ENCODE peak calls at places on chromosomes 11 and 22, in seven cellular contexts. Z, D, S, I, A, H and C are unnamed samples.

GRCh38 chr11:2122222-2122906 is 16.8 kb downstream of the IGF2 start:
- DNase-seq in Z (no peak), D (no peak), S (no peak), I (peak), A (no peak), H (peak), C (no peak)

GRCh38 chr11:65479184-65480145 is 19.4 kb upstream of the MALAT1 start:
- DNase-seq in Z (no peak), D (no peak), S (peak), I (peak), A (no peak), H (no peak), C (peak)

GRCh38 chr11:69530278-69531070 is 49.0 kb downstream of the LINC01488 start:
- DNase-seq in Z (no peak), D (no peak), S (peak), I (no peak), A (no peak), H (no peak), C (no peak)

GRCh38 chr11:110356769-110357671 is 60.6 kb upstream of the RDX start:
- DNase-seq in Z (peak), D (no peak), S (no peak), I (no peak), A (no peak), H (no peak), C (no peak)

GRCh38 chr22:48745842-48746788 is 1081.6 kb downstream of the BRD1 start:
- DNase-seq in Z (no peak), D (no peak), S (no peak), I (peak), A (no peak), H (no peak), C (peak)

GRCh38 chr11:122751298-122752070 is 86.8 kb upstream of the CRTAM start:
- DNase-seq in Z (no peak), D (no peak), S (no peak), I (no peak), A (no peak), H (no peak), C (no peak)

GRCh38 chr22:49158741-49159564 is 668.7 kb downstream of the BRD1 start:
- DNase-seq in Z (no peak), D (no peak), S (no peak), I (peak), A (no peak), H (no peak), C (no peak)

GRCh38 chr11:5521540-5521939 is 5.0 kb upstream of the UBQLNL start:
- DNase-seq in Z (no peak), D (no peak), S (no peak), I (no peak), A (no peak), H (no peak), C (no peak)

GRCh38 chr11:118530180-118530682 is 761 bp upstream of the TMEM25 start:
- DNase-seq in Z (no peak), D (no peak), S (no peak), I (no peak), A (no peak), H (no peak), C (no peak)

GRCh38 chr11:77820565-77821348 is at the start of the genes AAMDC and RSF1:
- DNase-seq in Z (peak), D (peak), S (peak), I (peak), A (peak), H (peak), C (peak)

GRCh38 chr22:37312549-37313183 is 30.4 kb downstream of the CYTH4 start:
- DNase-seq in Z (no peak), D (no peak), S (no peak), I (no peak), A (no peak), H (no peak), C (no peak)

GRCh38 chr11:16013649-16014275 is 342.6 kb downstream of the SOX6 start:
- DNase-seq in Z (no peak), D (no peak), S (no peak), I (no peak), A (no peak), H (no peak), C (no peak)

GRCh38 chr11:79485694-79486093 is 44.9 kb upstream of the TENM4 start:
- DNase-seq in Z (no peak), D (no peak), S (no peak), I (no peak), A (no peak), H (no peak), C (no peak)

GRCh38 chr11:70578371-70578770 is 180.0 kb downstream of the CTTN start:
- DNase-seq in Z (no peak), D (no peak), S (no peak), I (no peak), A (no peak), H (no peak), C (no peak)

GRCh38 chr11:117809236-117810055 is 12.4 kb upstream of the DSCAML1 start:
- DNase-seq in Z (peak), D (no peak), S (peak), I (peak), A (no peak), H (no peak), C (peak)

GRCh38 chr22:50676211-50676636 is 3.6 kb downstream of the SHANK3 start:
- DNase-seq in Z (no peak), D (no peak), S (no peak), I (no peak), A (no peak), H (no peak), C (no peak)

GRCh38 chr22:50678651-50679521 is 6.3 kb downstream of the SHANK3 start:
- DNase-seq in Z (no peak), D (no peak), S (no peak), I (no peak), A (no peak), H (no peak), C (no peak)

GRCh38 chr22:50676661-50677492 is 4.3 kb downstream of the SHANK3 start:
- DNase-seq in Z (no peak), D (no peak), S (no peak), I (no peak), A (no peak), H (no peak), C (peak)

GRCh38 chr22:50678218-50678650 is 5.6 kb downstream of the SHANK3 start:
- DNase-seq in Z (no peak), D (no peak), S (no peak), I (no peak), A (no peak), H (no peak), C (peak)

DNA sequence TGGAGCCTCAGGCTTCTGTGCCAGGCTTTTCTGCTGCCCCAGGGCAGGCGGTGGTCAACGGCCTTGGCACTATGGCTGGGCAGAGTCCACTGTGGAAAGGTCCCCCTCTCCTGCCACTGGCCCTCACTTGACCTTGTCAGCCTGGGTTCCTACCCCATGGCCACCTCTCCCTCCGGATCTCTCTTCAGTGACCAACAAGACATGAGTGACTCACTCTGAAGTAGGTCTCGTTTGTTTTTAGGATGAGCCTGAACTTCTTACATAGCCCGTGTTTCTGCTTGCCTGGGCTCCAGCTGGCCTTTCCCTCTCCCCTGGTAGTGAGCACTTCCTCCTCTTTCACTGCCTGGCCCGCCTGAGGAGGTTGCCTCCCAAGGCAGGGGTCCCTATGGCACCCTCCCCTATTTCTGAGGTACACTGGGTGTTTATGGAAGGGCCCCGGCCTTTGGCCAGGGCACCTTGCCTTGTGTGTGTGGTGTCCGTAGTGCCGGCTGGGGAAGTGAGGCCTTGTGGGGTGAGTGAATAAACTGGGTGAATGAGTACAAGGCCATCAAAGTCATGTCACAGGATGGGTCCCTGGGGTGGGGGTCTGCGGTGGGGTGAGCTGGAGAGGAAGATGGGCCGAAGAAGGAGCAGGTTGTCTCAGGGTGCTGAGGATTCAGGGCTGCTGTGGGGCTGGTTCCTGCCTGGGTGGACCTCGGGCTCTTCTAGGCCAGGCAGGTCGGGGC is 5.0 kb downstream of the SHANK3 start:
- DNase-seq in Z (no peak), D (no peak), S (no peak), I (no peak), A (no peak), H (no peak), C (peak)
- H3K4me3 ChIP-seq in Z (no peak), D (no peak), S (no peak), I (no peak), A (no peak), H (no peak), C (no peak)

GRCh38 chr11:120324932-120325810 is at the start of gene TLCD5:
- DNase-seq in Z (peak), D (no peak), S (peak), I (peak), A (no peak), H (peak), C (peak)

GRCh38 chr11:120329556-120329955 is 4.5 kb downstream of the TLCD5 start:
- DNase-seq in Z (no peak), D (no peak), S (no peak), I (no peak), A (no peak), H (no peak), C (no peak)

GRCh38 chr11:120326845-120327281 is 1.8 kb downstream of the TLCD5 start:
- DNase-seq in Z (no peak), D (no peak), S (no peak), I (no peak), A (no peak), H (peak), C (no peak)

GRCh38 chr11:120326228-120326627 is 1.1 kb downstream of the TLCD5 start:
- DNase-seq in Z (no peak), D (no peak), S (no peak), I (no peak), A (no peak), H (no peak), C (no peak)

DNA sequence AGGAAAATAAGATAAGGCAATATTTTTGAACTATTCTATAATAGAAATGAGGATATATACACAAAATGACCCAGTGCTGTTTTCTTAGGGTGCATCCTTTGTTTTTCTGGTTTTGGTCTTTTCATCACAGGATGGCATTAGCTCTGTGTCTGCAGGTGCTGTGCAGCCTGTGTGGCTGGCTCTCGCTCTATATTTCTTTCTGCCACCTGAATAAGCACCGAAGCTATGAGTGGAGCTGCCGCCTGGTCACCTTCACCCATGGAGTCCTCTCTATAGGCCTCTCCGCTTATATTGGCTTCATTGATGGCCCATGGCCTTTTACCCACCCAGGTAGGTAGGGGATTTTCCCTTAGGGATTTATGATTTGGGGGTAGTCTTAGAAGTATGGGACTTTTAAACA is 2.2 kb downstream of the TLCD5 start:
- DNase-seq in Z (no peak), D (no peak), S (no peak), I (no peak), A (no peak), H (no peak), C (no peak)
- H3K27ac ChIP-seq in Z (no peak), D (peak), S (no peak), I (no peak), A (no peak), H (peak), C (peak)

DNA sequence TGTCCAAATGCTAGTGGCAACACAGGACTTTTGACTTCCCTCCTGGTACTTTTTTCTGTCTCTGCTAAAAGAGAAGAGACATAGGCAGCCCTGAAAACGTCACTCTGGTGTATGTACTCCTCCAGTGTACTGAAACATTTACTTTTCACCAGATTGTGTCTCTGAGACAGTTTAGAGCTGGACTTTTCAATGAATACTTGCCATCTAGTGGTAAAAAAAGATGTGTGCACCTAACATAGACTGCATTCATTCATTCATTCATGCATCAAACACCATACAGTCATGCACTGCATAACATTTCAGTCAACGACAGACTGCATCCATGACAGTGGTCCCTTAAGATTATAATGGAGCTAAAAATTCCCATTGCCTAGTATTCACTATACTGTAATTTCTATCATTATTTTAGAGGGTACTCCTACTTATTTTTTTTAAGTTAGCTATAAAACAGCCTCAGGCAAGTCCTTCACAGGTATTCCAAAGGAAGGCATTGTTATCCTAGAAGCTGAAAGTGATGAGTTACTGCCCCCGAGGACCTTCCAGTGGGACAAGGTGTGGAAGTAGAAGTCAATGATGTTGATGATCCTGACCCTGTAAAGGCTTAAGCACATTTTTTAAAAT is 186.2 kb downstream of the SPON1 start:
- DNase-seq in Z (peak), D (peak), S (no peak), I (no peak), A (no peak), H (peak), C (no peak)
- TF ChIP-seq CTCF in Z (peak), D (peak), S (peak), I (peak), A (peak), H (peak), C (peak)

DNA sequence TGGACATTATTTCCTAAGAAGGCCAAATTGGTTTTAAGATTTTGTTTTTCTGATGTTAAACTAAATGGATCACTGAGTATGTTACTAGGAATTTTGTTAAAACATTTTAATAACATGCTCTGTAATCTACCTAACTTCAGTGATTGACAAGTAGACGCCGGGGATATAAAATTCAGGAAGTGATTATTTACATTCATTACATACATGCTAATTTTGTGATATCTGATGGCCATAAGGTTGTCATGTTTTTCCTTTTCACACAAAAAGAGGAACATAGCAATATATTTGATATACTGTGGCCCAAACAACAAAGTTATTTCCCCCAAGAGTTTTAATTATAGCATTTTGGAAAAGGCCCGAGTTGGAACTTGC is 12.1 kb downstream of the SCUBE1 start:
- DNase-seq in Z (no peak), D (no peak), S (no peak), I (no peak), A (no peak), H (no peak), C (no peak)
- H3K4me3 ChIP-seq in Z (no peak), D (no peak), S (no peak), I (no peak), A (no peak), H (no peak), C (no peak)

DNA sequence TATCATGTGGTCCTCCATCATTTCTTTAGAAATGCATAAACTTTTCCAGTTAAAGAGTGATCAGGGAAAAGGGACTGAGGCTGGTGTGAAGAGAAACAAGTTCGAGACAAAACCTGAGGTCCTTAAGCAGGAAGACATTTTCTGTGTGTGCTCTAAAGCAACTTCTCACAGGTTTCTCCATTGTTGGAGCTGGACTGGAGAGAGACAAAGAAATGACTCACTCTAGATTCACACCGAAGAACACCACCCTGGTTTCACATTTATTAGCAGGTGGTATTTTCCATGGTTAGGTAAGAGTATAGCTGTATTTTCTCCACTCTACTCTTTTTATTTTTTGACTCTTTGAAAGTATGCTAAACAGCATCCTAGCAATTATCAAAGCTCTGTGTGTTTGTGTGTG is 736.4 kb downstream of the KCNA4 start:
- DNase-seq in Z (no peak), D (no peak), S (no peak), I (no peak), A (no peak), H (no peak), C (no peak)
- H3K27ac ChIP-seq in Z (no peak), D (no peak), S (no peak), I (no peak), A (no peak), H (no peak), C (no peak)

GRCh38 chr22:17563936-17564391 is 666 bp downstream of the SLC25A18 start:
- DNase-seq in Z (no peak), D (no peak), S (no peak), I (peak), A (no peak), H (no peak), C (no peak)
- TF ChIP-seq CTCF in Z (no peak), D (no peak), S (no peak), I (no peak), A (no peak), H (no peak), C (no peak)

GRCh38 chr11:19722702-19723101 is 10.1 kb downstream of the NAV2 start:
- DNase-seq in Z (no peak), D (no peak), S (no peak), I (no peak), A (no peak), H (no peak), C (no peak)
- H3K4me3 ChIP-seq in Z (no peak), D (no peak), S (no peak), I (no peak), A (no peak), H (no peak), C (peak)

GRCh38 chr22:25838960-25839741 is 97.2 kb downstream of the MYO18B start:
- DNase-seq in Z (no peak), D (no peak), S (no peak), I (no peak), A (no peak), H (no peak), C (no peak)

GRCh38 chr22:25841775-25842174 is 99.8 kb downstream of the MYO18B start:
- DNase-seq in Z (no peak), D (no peak), S (no peak), I (no peak), A (no peak), H (no peak), C (no peak)

GRCh38 chr22:25840883-25841282 is 98.9 kb downstream of the MYO18B start:
- DNase-seq in Z (no peak), D (no peak), S (no peak), I (no peak), A (no peak), H (no peak), C (no peak)

GRCh38 chr22:25840162-25840561 is 98.2 kb downstream of the MYO18B start:
- DNase-seq in Z (no peak), D (no peak), S (no peak), I (no peak), A (no peak), H (no peak), C (no peak)

DNA sequence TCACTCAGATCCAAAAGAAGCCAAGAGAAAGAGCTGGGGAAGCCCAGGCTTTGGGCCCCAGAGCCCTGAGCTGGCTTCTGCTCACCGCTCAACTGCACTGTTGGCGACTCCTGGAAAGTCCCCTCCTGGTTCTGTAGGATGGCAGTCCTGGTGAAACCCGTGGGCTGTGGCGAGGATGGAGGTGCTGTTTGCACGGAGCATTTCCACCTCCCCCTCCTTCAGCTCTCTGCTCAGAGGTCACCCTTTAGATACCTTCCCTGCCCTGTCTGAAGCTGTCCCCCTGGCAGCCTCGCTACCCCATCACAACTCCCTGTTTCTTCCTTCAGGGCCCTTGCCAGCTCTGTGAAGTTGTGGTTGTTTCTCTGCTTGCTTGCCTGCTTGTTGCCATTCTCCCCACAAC is 97.8 kb downstream of the MYO18B start:
- DNase-seq in Z (no peak), D (no peak), S (no peak), I (no peak), A (no peak), H (no peak), C (no peak)
- H3K27ac ChIP-seq in Z (no peak), D (no peak), S (no peak), I (no peak), A (no peak), H (no peak), C (no peak)

GRCh38 chr11:82539669-82540068 is 194.0 kb downstream of the FAM181B start:
- DNase-seq in Z (no peak), D (no peak), S (no peak), I (no peak), A (no peak), H (peak), C (no peak)

GRCh38 chr11:82536706-82537105 is 197.0 kb downstream of the FAM181B start:
- DNase-seq in Z (no peak), D (no peak), S (no peak), I (no peak), A (no peak), H (no peak), C (no peak)

GRCh38 chr11:82533628-82534353 is 199.9 kb downstream of the FAM181B start:
- DNase-seq in Z (no peak), D (no peak), S (no peak), I (no peak), A (no peak), H (peak), C (no peak)
- TF ChIP-seq CTCF in Z (no peak), D (peak), S (no peak), I (no peak), A (no peak), H (no peak), C (no peak)